ENCODE peak calls at places on chromosome 14, in four cellular contexts. D is HepG2, F is K562, L is GM12878. Z is an unnamed sample.

GRCh38 chr14:22524784-22525161 is 64.3 kb downstream of the DAD1 start:
- DNase-seq in D (no peak), F (no peak), L (no peak), Z (no peak)

GRCh38 chr14:105093426-105094192 is 28.4 kb upstream of the GPR132 start:
- DNase-seq in D (peak), F (peak), L (peak), Z (peak)

GRCh38 chr14:33647385-33647786 is 303.5 kb downstream of the EGLN3 start:
- DNase-seq in D (no peak), F (no peak), L (no peak), Z (peak)

GRCh38 chr14:104476437-104476836 is 103.1 kb upstream of the C14orf180 start:
- DNase-seq in D (no peak), F (no peak), L (no peak), Z (no peak)

GRCh38 chr14:99093532-99094517 is 178.2 kb downstream of the BCL11B start:
- DNase-seq in D (no peak), F (no peak), L (no peak), Z (no peak)

GRCh38 chr14:62654641-62655040 is 390.6 kb downstream of the KCNH5 start:
- DNase-seq in D (no peak), F (no peak), L (no peak), Z (no peak)

GRCh38 chr14:25349269-25349668 is 299.3 kb upstream of the STXBP6 start:
- DNase-seq in D (no peak), F (no peak), L (no peak), Z (no peak)

GRCh38 chr14:93703941-93704340 is 84.3 kb downstream of the PRIMA1 start:
- DNase-seq in D (no peak), F (no peak), L (no peak), Z (no peak)

GRCh38 chr14:68785817-68786490 is 6.9 kb downstream of the ZFP36L1 start:
- DNase-seq in D (no peak), F (no peak), L (no peak), Z (peak)

GRCh38 chr14:22268875-22269274 is 320.1 kb downstream of the DAD1 start:
- DNase-seq in D (no peak), F (no peak), L (no peak), Z (no peak)

GRCh38 chr14:68649461-68650189 is 143.2 kb downstream of the ZFP36L1 start:
- DNase-seq in D (no peak), F (no peak), L (no peak), Z (no peak)

GRCh38 chr14:76413962-76414665 is 38.2 kb downstream of the ESRRB start:
- DNase-seq in D (no peak), F (no peak), L (no peak), Z (no peak)

GRCh38 chr14:19800282-19801117 is 3.1 kb upstream of the OR4N2 start:
- DNase-seq in D (no peak), F (no peak), L (no peak), Z (no peak)

GRCh38 chr14:52080817-52081755 is 12.2 kb upstream of the NID2 start:
- DNase-seq in D (peak), F (no peak), L (no peak), Z (peak)

GRCh38 chr14:104601786-104602185 is 2.8 kb downstream of the TMEM179 start:
- DNase-seq in D (no peak), F (no peak), L (no peak), Z (no peak)

GRCh38 chr14:36319899-36320209 is 583 bp downstream of the MBIP start:
- DNase-seq in D (no peak), F (no peak), L (no peak), Z (no peak)

GRCh38 chr14:100568164-100568997 is 18.8 kb downstream of the BEGAIN start:
- DNase-seq in D (no peak), F (no peak), L (no peak), Z (no peak)

GRCh38 chr14:55837467-55837866 is 257.5 kb downstream of the KTN1 start:
- DNase-seq in D (peak), F (no peak), L (no peak), Z (no peak)

GRCh38 chr14:92540472-92541048 is 27.0 kb downstream of the RIN3 start:
- DNase-seq in D (no peak), F (no peak), L (no peak), Z (peak)

GRCh38 chr14:38405851-38406630 is 150.1 kb upstream of the CLEC14A start:
- DNase-seq in D (no peak), F (no peak), L (no peak), Z (peak)

GRCh38 chr14:92470215-92470614 is 43.4 kb upstream of the RIN3 start:
- DNase-seq in D (no peak), F (no peak), L (no peak), Z (no peak)

GRCh38 chr14:35578135-35578534 is 44.2 kb downstream of the INSM2 start:
- DNase-seq in D (no peak), F (no peak), L (no peak), Z (no peak)

GRCh38 chr14:64507376-64508156 is 3.0 kb downstream of the ZBTB1 start:
- DNase-seq in D (no peak), F (no peak), L (no peak), Z (no peak)

GRCh38 chr14:105495990-105496830 is 5.2 kb downstream of the TEDC1 start:
- DNase-seq in D (peak), F (no peak), L (no peak), Z (no peak)

GRCh38 chr14:68733086-68733621 is 59.7 kb downstream of the ZFP36L1 start:
- DNase-seq in D (no peak), F (no peak), L (peak), Z (no peak)

GRCh38 chr14:67387195-67387594 is 24.8 kb downstream of the PLEK2 start:
- DNase-seq in D (no peak), F (no peak), L (no peak), Z (no peak)

GRCh38 chr14:93042968-93043940 is 72.5 kb downstream of the ITPK1 start:
- DNase-seq in D (peak), F (no peak), L (no peak), Z (peak)

DNA sequence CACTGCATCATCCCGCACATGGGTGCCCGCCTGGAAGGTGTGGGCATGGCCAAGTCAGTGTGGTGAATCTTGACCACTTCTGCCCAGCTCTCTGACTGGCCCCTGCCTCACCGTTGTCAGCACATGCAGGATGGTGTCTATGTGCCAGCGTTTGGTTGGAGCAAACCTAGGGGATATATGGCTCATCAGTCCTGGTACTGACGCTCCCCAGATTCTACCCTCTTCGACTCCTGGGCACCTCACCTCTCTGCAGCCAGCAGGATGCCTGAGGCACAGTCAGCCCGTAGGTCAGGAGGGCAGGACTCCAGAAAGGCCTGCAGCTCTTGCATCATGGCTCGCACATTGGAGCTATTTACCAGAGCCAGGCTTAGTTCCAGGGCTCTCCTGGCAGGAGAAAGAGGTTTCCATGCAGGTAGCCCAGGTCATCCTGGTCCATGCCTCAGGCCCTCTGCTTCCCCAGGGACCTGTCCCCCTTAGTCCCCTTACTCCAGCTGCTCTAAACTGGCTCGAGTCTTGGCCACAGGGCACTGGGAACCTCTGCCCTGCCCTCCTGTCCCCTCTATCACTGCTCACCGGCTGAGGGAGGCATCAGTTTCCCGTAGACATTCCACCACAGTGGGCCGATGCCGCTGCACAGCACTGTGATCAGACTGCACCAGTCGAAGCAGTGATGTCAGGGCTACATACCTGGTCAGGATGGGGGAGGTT is 4.0 kb downstream of the AP1G2 start:
- DNase-seq in D (no peak), F (no peak), L (no peak), Z (no peak)
- H3K9ac ChIP-seq in D (no peak), F (no peak), L (no peak), Z (no peak)

DNA sequence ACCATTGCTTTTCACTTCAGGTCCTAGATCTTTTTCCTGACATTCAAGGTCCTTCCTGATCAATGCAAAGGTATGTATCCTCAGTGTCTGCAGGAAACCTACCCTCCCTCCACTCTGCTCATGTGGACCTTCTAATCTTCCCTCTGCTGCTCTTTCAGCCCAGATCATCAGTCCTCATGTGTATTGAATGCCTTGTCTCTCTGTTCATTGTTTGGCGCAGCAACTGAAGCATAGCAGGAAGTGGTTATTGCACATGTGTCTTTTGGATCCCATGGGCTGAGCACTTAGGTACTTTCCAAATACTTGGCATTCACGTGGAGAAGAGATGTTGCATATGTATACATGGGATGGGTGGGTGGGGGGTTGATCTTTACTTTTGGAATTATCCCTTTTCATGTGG is 4.3 kb upstream of the NIN start:
- DNase-seq in D (peak), F (no peak), L (peak), Z (no peak)
- TF ChIP-seq MYC in D (no peak), F (no peak), L (no peak), Z (no peak)

GRCh38 chr14:21093018-21093417 is 5.4 kb downstream of the ZNF219 start:
- DNase-seq in D (no peak), F (no peak), L (no peak), Z (no peak)
- H3K9ac ChIP-seq in D (no peak), F (no peak), L (no peak), Z (no peak)

GRCh38 chr14:74801396-74801795 is 38.3 kb downstream of the YLPM1 start:
- DNase-seq in D (no peak), F (no peak), L (no peak), Z (no peak)

GRCh38 chr14:74800780-74801179 is 37.7 kb downstream of the YLPM1 start:
- DNase-seq in D (no peak), F (no peak), L (no peak), Z (no peak)

GRCh38 chr14:74799765-74800164 is 36.6 kb downstream of the YLPM1 start:
- DNase-seq in D (no peak), F (no peak), L (no peak), Z (no peak)

DNA sequence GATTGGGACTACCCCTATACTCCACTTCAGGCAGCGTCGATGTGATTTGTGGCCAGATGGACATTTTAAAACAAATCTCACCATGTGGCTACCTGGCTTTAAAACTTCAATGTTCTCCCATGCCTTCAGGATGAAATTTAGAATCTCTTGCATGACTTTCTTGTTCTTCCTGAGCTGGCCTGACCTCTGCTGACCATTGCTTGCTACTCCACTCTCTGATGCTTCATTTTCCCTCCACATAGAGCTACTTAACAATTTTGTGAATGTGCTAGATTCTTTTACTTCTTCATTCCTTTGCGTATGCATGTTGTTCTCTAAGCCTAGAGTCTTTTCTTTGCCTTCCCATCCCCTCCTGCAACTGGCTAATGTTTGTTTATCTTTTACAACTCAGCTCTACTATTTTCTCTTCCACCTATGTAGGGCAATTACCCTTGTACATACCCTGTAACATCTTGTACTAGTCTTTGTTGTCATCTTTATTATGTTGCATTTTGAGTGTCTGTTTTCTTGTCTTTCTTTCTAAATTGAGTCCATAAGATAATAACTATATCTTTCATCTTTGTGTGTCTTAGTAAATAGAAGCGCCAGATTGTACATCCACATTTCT is 41.2 kb downstream of the YLPM1 start:
- DNase-seq in D (peak), F (peak), L (no peak), Z (peak)
- TF ChIP-seq MYC in D (no peak), F (no peak), L (no peak), Z (no peak)

GRCh38 chr14:103188691-103189480 is 65.6 kb downstream of the TNFAIP2 start:
- DNase-seq in D (no peak), F (no peak), L (no peak), Z (peak)
- H3K9ac ChIP-seq in D (no peak), F (no peak), L (no peak), Z (no peak)

DNA sequence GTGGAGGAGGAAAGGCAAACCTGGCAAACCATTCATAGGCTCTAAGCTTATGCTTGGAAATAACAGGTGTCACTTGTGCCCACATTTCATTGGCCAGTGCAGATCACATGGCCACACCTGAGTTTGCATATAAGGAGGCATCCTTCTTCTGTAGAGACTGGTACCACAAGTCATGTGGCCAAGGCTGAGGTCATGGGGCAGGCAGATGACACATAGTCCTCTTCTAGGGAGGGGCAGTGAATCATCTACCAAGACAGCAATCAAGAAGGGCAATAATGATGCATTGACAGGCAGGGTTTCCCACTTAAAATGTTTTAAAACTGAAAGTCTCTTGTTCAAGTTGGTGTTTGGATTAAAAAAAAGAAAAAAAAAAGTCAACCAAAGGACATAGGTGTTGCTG is 77.3 kb downstream of the DAAM1 start:
- DNase-seq in D (no peak), F (no peak), L (no peak), Z (no peak)
- TF ChIP-seq MYC in D (no peak), F (no peak), L (no peak), Z (no peak)

DNA sequence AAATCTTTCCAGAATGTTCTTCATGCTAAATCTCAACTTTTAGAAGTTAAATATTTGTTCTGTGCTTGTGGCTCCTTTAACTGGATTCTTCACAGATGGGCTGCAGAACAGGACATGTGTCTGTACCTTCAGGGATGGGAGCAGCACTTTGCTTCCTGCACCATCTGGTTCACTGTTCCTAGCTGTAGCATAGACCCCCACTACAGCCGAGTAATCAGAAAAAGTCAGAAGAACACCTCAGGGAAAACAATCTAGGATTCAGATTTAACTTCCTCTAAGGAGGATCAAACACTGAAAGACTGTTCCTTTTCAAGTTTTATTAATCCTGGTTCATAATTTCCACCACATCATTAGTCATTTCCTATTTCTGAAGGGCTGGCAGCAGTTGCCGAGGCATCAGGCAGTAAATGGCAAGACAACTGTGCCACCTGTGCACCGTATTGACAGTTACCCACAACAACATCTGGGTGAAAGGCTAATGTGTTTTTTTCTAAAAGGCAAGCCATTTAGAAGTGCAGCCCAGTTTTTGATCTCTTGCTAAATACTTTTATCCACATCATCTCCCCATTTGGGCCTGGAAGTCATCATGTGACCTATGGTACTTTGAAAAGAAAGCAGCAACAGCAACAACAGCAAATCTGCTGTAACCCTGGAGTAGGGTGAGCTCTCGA is 212.8 kb upstream of the BMP4 start:
- DNase-seq in D (no peak), F (no peak), L (no peak), Z (peak)
- H3K9ac ChIP-seq in D (no peak), F (no peak), L (no peak), Z (no peak)

DNA sequence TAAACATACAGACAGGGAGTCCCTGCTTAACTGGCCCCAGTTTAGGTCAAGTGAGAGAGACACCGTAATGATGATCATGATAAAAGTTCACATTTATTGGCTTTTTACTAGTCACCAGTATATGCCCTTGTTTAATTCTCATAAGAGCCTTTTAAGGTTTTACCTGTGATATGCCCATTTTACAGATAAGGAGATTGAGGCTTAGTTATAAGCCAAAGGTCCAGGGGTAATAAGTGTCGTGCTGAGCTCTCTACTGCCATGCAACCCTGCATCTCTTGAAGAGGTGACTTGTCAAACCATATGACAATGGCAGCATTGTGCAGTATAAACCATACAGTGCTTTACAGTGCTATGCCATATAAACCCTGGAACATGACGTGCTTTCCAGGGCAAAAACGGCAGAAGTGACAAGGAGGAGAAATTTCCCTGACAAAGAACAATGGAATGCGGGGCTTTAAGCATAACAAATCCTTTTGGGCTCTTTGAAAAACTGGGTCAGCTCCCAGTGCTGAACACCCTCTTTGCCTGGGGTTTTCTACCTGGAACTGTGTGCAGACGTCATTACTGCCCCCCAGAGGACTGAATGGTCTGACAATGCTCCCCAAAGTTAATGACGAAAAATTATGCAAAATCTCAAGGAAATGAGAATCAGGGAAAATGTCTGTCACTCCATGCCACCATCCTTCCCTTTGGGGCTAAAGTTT is 59.7 kb upstream of the C14orf132 start:
- DNase-seq in D (no peak), F (no peak), L (no peak), Z (no peak)
- TF ChIP-seq MYC in D (no peak), F (no peak), L (no peak), Z (no peak)

DNA sequence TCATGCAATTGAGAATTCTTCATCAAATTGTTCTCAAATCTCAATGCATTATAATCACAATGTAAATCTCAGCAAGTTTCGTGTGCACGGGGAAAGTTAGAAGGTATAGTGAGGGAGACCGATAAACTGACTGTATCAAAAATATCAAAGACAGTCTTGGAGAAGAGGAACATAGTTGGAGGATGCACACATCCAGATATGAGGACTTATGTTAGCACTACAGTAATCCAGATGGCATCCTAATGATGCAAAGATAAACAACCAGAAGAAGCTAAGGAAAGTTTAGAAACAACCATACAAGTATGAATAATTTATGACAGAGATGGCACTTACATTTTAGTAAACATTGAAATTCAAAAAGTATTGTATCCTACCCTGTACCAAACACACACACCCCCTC is 760.1 kb downstream of the RPS29 start:
- DNase-seq in D (no peak), F (no peak), L (no peak), Z (no peak)
- H3K9ac ChIP-seq in D (no peak), F (no peak), L (no peak), Z (no peak)

Z was measured in endothelial cell of umbilical vein.